ENCODE peak calls at places on chromosomes 16 and 17, in four cellular contexts. C is K562, B is HepG2, Y is GM12878. A is an unnamed sample.

GRCh38 chr16:4285167-4285566 is 12.3 kb upstream of the TFAP4 start:
- DNase-seq in B (no peak), C (peak), Y (no peak), A (no peak)

GRCh38 chr17:44961921-44962350 is 6.2 kb downstream of the C1QL1 start:
- DNase-seq in Y (no peak), B (peak), C (peak), A (peak)

GRCh38 chr17:65523853-65524664 is 37.4 kb downstream of the AXIN2 start:
- DNase-seq in B (peak), C (no peak), Y (no peak), A (no peak)

GRCh38 chr16:25109643-25110042 is 1.9 kb upstream of the LCMT1 start:
- DNase-seq in C (no peak), B (peak), Y (no peak), A (no peak)

GRCh38 chr16:57663917-57664661 is 4.0 kb upstream of the ADGRG3 start:
- DNase-seq in C (no peak), B (peak), Y (no peak), A (no peak)

GRCh38 chr16:78705694-78706093 is 606.2 kb downstream of the WWOX start:
- DNase-seq in B (peak), C (peak), Y (peak), A (no peak)

GRCh38 chr17:1188812-1189211 is 9.0 kb upstream of the ABR start:
- DNase-seq in Y (no peak), C (no peak), B (no peak), A (no peak)

GRCh38 chr17:63095459-63095858 is 129.4 kb downstream of the TANC2 start:
- DNase-seq in Y (no peak), B (no peak), C (no peak), A (no peak)

GRCh38 chr16:67397451-67397801 is 4.1 kb upstream of the TPPP3 start:
- DNase-seq in C (no peak), B (no peak), Y (no peak), A (no peak)

GRCh38 chr17:10574324-10574723 is 24.9 kb upstream of the MYH2 start:
- DNase-seq in Y (no peak), C (no peak), B (no peak), A (no peak)

GRCh38 chr17:28370744-28371103 is 617 bp upstream of the VTN start:
- DNase-seq in Y (no peak), C (no peak), B (peak), A (no peak)

GRCh38 chr17:28371245-28372202 is at the start of gene SARM1:
- DNase-seq in B (peak), C (peak), Y (peak), A (peak)

GRCh38 chr17:28369684-28370034 is 448 bp downstream of the VTN start:
- DNase-seq in Y (no peak), C (no peak), B (peak), A (no peak)

GRCh38 chr17:28368915-28369683 is 1.0 kb downstream of the VTN start:
- DNase-seq in Y (no peak), B (no peak), C (no peak), A (no peak)

GRCh38 chr17:28370035-28370743 is at the start of gene VTN:
- DNase-seq in C (peak), Y (no peak), B (peak), A (no peak)
- TF ChIP-seq FOXM1 in C (no peak), Y (no peak), B (no peak), A (no peak)

GRCh38 chr17:61005358-61005757 is 327.7 kb downstream of the BCAS3 start:
- DNase-seq in B (no peak), Y (no peak), C (no peak), A (no peak)

GRCh38 chr17:61002316-61002736 is 324.7 kb downstream of the BCAS3 start:
- DNase-seq in Y (no peak), C (peak), B (peak), A (peak)

GRCh38 chr17:61000911-61001310 is 323.3 kb downstream of the BCAS3 start:
- DNase-seq in Y (no peak), C (no peak), B (peak), A (no peak)
- TF ChIP-seq BHLHE40 in Y (no peak), C (no peak), B (no peak), A (no peak)

DNA sequence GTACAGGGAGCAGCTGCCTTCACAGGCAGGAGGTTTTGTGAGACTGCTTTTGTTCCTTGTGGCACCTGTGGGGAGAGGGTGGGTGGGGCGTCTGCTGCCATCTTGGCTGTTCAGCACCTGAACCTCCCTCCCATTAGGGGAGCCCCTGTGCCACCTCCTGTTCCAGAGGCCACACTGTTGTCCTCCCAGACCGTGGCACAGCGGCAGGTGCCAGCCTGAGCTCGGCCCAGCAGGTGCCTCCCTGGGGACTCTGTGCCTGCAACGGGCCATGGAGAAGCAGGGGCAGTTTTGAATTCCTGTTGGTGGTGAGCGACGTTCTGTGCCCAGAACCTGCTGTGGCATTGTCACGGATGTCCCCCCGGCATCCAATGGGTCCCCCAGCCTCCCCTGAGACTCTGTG is 9.9 kb downstream of the LGALS3BP start:
- DNase-seq in Y (no peak), B (no peak), C (no peak), A (no peak)
- TF ChIP-seq FOXM1 in Y (no peak), B (no peak), C (no peak), A (no peak)

DNA sequence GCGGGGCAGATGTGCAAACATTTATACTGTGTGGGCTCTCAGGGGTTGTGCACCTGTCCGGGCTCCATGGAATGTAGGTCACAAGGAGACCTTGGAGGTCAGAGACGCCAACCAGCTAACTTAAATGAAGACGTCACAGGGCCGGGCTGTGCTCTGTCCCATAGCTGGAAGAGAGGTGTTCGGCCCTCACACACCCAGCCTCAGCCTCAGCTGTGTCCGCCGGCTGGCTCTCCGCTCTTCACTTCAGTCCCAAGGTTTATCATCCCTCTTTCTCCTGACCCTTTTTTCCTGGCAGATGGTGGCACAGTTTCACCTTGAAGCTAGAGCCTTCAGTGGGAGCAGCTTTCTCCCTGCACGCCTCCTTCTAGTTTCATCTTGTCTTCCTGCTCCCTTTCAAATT is 6.0 kb upstream of the RBFOX3 start:
- DNase-seq in C (no peak), B (no peak), Y (no peak), A (no peak)
- TF ChIP-seq BHLHE40 in C (no peak), B (no peak), Y (no peak), A (no peak)

GRCh38 chr17:39740357-39741111 is 2.8 kb downstream of the GRB7 start:
- DNase-seq in C (peak), B (peak), Y (no peak), A (no peak)
- TF ChIP-seq FOXM1 in C (no peak), B (no peak), Y (no peak), A (no peak)

GRCh38 chr16:88505405-88506082 is 52.5 kb downstream of the ZFPM1 start:
- DNase-seq in B (peak), C (peak), Y (no peak), A (peak)
- TF ChIP-seq BHLHE40 in B (no peak), C (no peak), Y (no peak), A (no peak)

DNA sequence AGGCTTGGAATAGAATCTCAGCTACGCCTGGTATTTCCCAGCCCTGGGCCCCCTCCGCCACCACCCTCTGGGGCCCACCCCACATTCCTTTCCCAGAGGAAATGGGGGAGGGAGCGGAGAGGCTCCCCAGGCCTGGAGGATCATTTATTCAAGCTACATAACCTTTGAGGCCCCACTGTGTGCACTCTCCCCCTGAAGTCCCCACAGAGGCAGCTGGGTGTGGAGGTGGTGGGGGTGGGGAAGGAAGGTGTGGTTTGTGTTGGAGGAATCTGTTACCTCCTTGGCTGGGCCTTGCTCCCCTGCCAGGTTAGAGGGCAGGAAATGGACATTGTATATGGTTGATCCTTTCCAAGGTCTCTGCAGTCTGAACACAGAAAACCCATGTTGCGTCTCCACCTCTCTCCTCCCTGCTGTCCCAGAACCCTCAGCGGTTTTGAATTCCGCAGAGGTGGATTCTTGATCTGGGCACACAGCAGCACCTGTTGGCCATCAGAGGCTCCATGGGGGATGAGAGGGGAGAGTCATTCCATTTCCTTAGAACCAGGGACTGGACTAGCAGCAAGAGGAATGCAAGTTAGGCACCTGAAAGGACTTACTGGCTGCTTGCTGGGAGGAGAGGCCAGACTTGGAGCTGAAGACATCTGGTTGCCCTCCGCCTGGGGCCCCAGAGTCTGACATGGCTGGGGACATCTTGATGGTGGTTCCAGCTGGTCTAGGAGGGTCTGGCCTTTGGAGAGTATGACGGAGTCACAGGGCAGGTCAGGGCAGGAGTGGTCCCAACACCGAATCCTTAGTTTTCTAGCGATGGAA is 23.0 kb downstream of the ARHGAP23 start:
- DNase-seq in C (no peak), Y (no peak), B (peak), A (no peak)
- TF ChIP-seq FOXM1 in C (no peak), Y (no peak), B (no peak), A (no peak)

DNA sequence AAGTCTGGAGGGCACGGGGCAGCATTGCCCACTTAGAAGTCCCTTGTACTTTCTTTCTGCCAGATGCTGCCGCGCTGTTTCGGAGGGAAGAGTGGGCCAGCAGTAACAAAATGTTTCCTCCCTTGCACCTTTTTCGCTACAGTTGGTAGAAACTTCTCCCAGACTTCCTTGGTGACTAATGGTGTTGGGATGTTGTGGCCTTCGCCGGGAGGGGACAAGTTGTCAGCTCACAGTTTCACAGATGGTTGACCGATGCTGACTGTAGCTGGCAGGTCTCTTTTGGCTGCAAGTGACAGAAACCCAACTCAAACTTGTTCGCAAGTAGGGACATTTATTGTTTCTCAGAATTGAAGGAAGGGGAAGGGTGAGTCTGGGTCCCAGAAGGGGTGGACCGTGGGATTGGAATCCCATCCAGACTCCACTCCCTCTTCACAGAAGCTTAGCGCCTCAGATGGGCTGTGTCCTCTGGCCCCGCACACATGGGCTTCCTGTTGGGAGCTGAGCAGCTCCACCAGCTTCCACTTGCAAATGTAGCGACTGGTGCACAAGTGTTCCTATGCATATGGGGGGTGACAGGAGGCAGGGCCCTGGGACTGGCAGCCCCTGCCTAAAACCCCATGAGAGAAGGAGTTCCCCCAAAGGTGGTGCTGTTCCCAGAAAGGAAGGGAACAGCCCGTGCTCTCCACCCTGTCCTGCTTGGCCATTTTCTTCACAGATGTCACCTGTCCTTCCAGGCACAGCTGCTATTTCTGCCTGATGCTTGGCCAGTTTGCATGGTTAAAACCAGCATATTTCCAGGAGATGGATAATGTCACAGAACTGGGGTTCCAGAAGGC is 30.9 kb upstream of the RPRML start:
- DNase-seq in B (no peak), C (no peak), Y (no peak), A (no peak)
- TF ChIP-seq BHLHE40 in B (no peak), C (no peak), Y (no peak), A (no peak)

GRCh38 chr16:77469639-77470038 is 34.8 kb upstream of the ADAMTS18 start:
- DNase-seq in C (no peak), B (no peak), Y (no peak), A (no peak)
- TF ChIP-seq FOXM1 in C (no peak), B (no peak), Y (no peak), A (no peak)

GRCh38 chr16:76947694-76948093 is 243.3 kb upstream of the MON1B start:
- DNase-seq in B (no peak), Y (no peak), C (no peak), A (no peak)

GRCh38 chr16:76943936-76944335 is 247.1 kb upstream of the MON1B start:
- DNase-seq in C (no peak), Y (no peak), B (no peak), A (no peak)

GRCh38 chr16:76941091-76941490 is 249.9 kb upstream of the MON1B start:
- DNase-seq in Y (no peak), B (no peak), C (no peak), A (no peak)

GRCh38 chr16:76942089-76942488 is 248.9 kb upstream of the MON1B start:
- DNase-seq in C (no peak), B (no peak), Y (no peak), A (no peak)

DNA sequence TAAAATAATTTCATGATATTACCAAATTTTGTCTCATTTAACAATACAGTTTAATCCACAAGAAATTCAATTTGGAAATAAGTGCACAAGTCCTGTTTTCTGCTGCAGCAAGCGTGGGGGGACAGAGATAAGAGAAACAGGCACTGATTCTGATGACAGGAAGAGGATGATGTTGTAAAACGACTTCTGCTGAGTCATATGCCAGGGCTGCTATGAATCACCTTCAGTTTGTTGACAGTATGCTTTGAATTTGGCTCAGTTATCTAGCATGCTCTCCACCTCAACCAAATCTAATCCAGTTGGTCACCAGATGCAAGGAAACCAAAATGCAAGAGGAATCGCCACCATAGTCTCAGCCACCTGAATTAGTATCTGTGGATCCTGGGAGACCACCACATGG is 244.1 kb upstream of the MON1B start:
- DNase-seq in Y (no peak), C (peak), B (peak), A (no peak)
- TF ChIP-seq BHLHE40 in Y (no peak), C (peak), B (no peak), A (no peak)

A was measured in HEK293T.